ENCODE peak calls at places on chromosomes 5 and 9, in eight cellular contexts. Q is body of pancreas, F is GM06990, M is kidney epithelial cell, E is epithelial cell of proximal tubule, Y is endothelial cell of umbilical vein, U is psoas muscle, S is heart left ventricle. X is an unnamed sample.

GRCh38 chr9:93303806-93304573 is 120.1 kb downstream of the WNK2 start:
- DNase-seq in Q (peak), F (no peak), M (no peak), E (no peak), Y (no peak), U (peak), S (peak), X (no peak)

GRCh38 chr5:7410936-7411511 is 15.1 kb downstream of the ADCY2 start:
- DNase-seq in Q (no peak), F (no peak), M (no peak), E (no peak), Y (no peak), U (peak), S (no peak), X (no peak)

GRCh38 chr5:172351240-172351778 is 67.7 kb upstream of the UBTD2 start:
- DNase-seq in Q (peak), F (no peak), M (no peak), E (no peak), Y (no peak), U (no peak), S (no peak), X (no peak)

GRCh38 chr9:128123451-128124080 is 4.0 kb downstream of the PTGES2 start:
- DNase-seq in Q (peak), F (no peak), M (no peak), E (no peak), Y (no peak), U (peak), S (peak), X (no peak)

GRCh38 chr9:81225586-81225985 is 463.8 kb downstream of the TLE1 start:
- DNase-seq in Q (peak), F (no peak), M (no peak), E (no peak), Y (no peak), U (no peak), S (no peak), X (no peak)

GRCh38 chr5:35313296-35313695 is 83.0 kb upstream of the PRLR start:
- DNase-seq in Q (no peak), F (no peak), M (peak), E (peak), Y (no peak), U (no peak), S (no peak), X (peak)

GRCh38 chr5:175867587-175868347 is 3.6 kb upstream of the CPLX2 start:
- DNase-seq in Q (no peak), F (no peak), M (no peak), E (no peak), Y (no peak), U (no peak), S (no peak), X (no peak)

GRCh38 chr5:101024299-101024698 is 121.2 kb upstream of the ST8SIA4 start:
- DNase-seq in Q (no peak), F (no peak), M (no peak), E (no peak), Y (no peak), U (no peak), S (no peak), X (no peak)

GRCh38 chr5:171483453-171484177 is 64.2 kb downstream of the FGF18 start:
- DNase-seq in Q (peak), F (no peak), M (no peak), E (no peak), Y (no peak), U (peak), S (peak), X (peak)

GRCh38 chr5:179215576-179215975 is 129.7 kb downstream of the ADAMTS2 start:
- DNase-seq in Q (no peak), F (no peak), M (no peak), E (no peak), Y (no peak), U (no peak), S (no peak), X (no peak)

GRCh38 chr5:50873594-50874276 is 207.3 kb downstream of the PARP8 start:
- DNase-seq in Q (no peak), F (no peak), M (no peak), E (no peak), Y (no peak), U (no peak), S (no peak), X (no peak)

GRCh38 chr5:79621056-79621455 is 8.8 kb downstream of the TENT2 start:
- DNase-seq in Q (no peak), F (no peak), M (peak), E (peak), Y (no peak), U (no peak), S (no peak), X (peak)

GRCh38 chr9:134502261-134503211 is 139.1 kb upstream of the COL5A1 start:
- DNase-seq in Q (peak), F (no peak), M (peak), E (no peak), Y (peak), U (peak), S (peak), X (peak)

GRCh38 chr5:67090593-67090992 is 106.0 kb downstream of the CD180 start:
- DNase-seq in Q (no peak), F (no peak), M (no peak), E (no peak), Y (no peak), U (no peak), S (no peak), X (no peak)

GRCh38 chr5:77850536-77851228 is 74.5 kb upstream of the TBCA start:
- DNase-seq in Q (no peak), F (no peak), M (no peak), E (no peak), Y (no peak), U (no peak), S (no peak), X (no peak)

GRCh38 chr5:33891731-33892418 is at the start of gene ADAMTS12:
- DNase-seq in Q (peak), F (peak), M (no peak), E (no peak), Y (no peak), U (peak), S (peak), X (no peak)

GRCh38 chr9:22008662-22009562 is at the start of gene CDKN2B:
- DNase-seq in Q (peak), F (peak), M (peak), E (no peak), Y (peak), U (peak), S (peak), X (peak)

GRCh38 chr5:132770476-132771159 is 6.4 kb downstream of the SEPTIN8 start:
- DNase-seq in Q (no peak), F (no peak), M (no peak), E (no peak), Y (peak), U (no peak), S (no peak), X (no peak)

GRCh38 chr5:37206733-37207132 is 42.4 kb downstream of the CPLANE1 start:
- DNase-seq in Q (no peak), F (no peak), M (no peak), E (no peak), Y (no peak), U (no peak), S (no peak), X (no peak)

GRCh38 chr9:123406016-123406415 is 50.0 kb downstream of the CRB2 start:
- DNase-seq in Q (no peak), F (no peak), M (no peak), E (no peak), Y (no peak), U (no peak), S (no peak), X (no peak)

GRCh38 chr5:3339798-3340115 is 255.9 kb upstream of the IRX1 start:
- DNase-seq in Q (no peak), F (no peak), M (no peak), E (no peak), Y (no peak), U (no peak), S (peak), X (no peak)

GRCh38 chr5:119743927-119744326 is 114.6 kb downstream of the FAM170A start:
- DNase-seq in Q (peak), F (no peak), M (peak), E (peak), Y (no peak), U (no peak), S (no peak), X (no peak)

GRCh38 chr5:161077895-161078566 is 226.0 kb upstream of the ATP10B start:
- DNase-seq in Q (no peak), F (no peak), M (no peak), E (no peak), Y (no peak), U (no peak), S (no peak), X (no peak)

GRCh38 chr9:132699926-132700325 is 29.7 kb downstream of the GTF3C4 start:
- DNase-seq in Q (no peak), F (no peak), M (no peak), E (no peak), Y (peak), U (no peak), S (no peak), X (no peak)

GRCh38 chr9:132697230-132697629 is 27.0 kb downstream of the GTF3C4 start:
- DNase-seq in Q (no peak), F (no peak), M (no peak), E (no peak), Y (no peak), U (no peak), S (no peak), X (no peak)

GRCh38 chr9:132698989-132699388 is 28.7 kb downstream of the GTF3C4 start:
- DNase-seq in Q (peak), F (no peak), M (no peak), E (no peak), Y (peak), U (no peak), S (no peak), X (no peak)

DNA sequence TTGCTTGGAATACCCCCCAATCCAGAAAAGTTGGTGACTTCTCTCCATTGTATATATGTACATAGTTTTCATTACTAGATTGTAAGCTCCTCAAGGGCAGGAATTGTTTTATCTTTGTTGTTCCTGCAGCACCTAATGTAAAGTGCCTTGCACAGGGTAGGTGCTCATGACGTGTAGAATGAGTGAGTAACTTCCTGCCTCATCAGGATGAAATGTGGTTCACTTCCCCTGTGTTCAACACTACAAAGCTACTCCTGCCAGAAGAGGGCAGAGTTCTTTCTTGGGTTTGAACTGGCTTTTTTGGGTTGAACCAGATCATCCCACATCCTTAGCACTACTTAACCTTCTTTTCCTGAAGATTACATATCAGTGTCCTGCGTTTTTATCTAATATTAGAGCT is 23.9 kb downstream of the GTF3C4 start:
- DNase-seq in Q (no peak), F (no peak), M (no peak), E (no peak), Y (no peak), U (no peak), S (no peak), X (no peak)
- TF ChIP-seq CTCF in Q (no peak), F (no peak), M (no peak), E (peak), Y (no peak), U (no peak), S (no peak), X (no peak)

GRCh38 chr5:150791536-150791935 is 13.0 kb downstream of the SMIM3 start:
- DNase-seq in Q (no peak), F (no peak), M (no peak), E (no peak), Y (no peak), U (no peak), S (no peak), X (no peak)

GRCh38 chr5:150789943-150790611 is 11.5 kb downstream of the SMIM3 start:
- DNase-seq in Q (peak), F (peak), M (peak), E (peak), Y (peak), U (peak), S (no peak), X (peak)

GRCh38 chr5:150797384-150797783 is 18.8 kb downstream of the SMIM3 start:
- DNase-seq in Q (no peak), F (no peak), M (no peak), E (no peak), Y (no peak), U (no peak), S (no peak), X (no peak)

GRCh38 chr5:150789431-150789830 is 10.9 kb downstream of the SMIM3 start:
- DNase-seq in Q (no peak), F (no peak), M (no peak), E (no peak), Y (no peak), U (no peak), S (no peak), X (no peak)

GRCh38 chr5:150794927-150795326 is 16.4 kb downstream of the SMIM3 start:
- DNase-seq in Q (no peak), F (no peak), M (no peak), E (no peak), Y (no peak), U (no peak), S (no peak), X (no peak)
- H3K4me3 ChIP-seq in Q (no peak), F (no peak), M (no peak), E (no peak), Y (no peak), U (no peak), S (no peak), X (no peak)

GRCh38 chr5:173640166-173640804 is 23.8 kb upstream of the BOD1 start:
- DNase-seq in Q (no peak), F (no peak), M (no peak), E (no peak), Y (no peak), U (no peak), S (no peak), X (no peak)
- TF ChIP-seq CTCF in Q (peak), F (no peak), M (no peak), E (no peak), Y (no peak), U (no peak), S (no peak), X (no peak)

GRCh38 chr9:121819511-121820231 is 168.2 kb downstream of the DAB2IP start:
- DNase-seq in Q (no peak), F (no peak), M (no peak), E (no peak), Y (peak), U (no peak), S (peak), X (no peak)

GRCh38 chr9:121818016-121818661 is 166.7 kb downstream of the DAB2IP start:
- DNase-seq in Q (no peak), F (no peak), M (no peak), E (no peak), Y (no peak), U (no peak), S (peak), X (no peak)

GRCh38 chr9:121817476-121817875 is 166.0 kb downstream of the DAB2IP start:
- DNase-seq in Q (no peak), F (no peak), M (no peak), E (no peak), Y (no peak), U (no peak), S (peak), X (no peak)

GRCh38 chr9:121820286-121821005 is 169.0 kb downstream of the DAB2IP start:
- DNase-seq in Q (no peak), F (no peak), M (no peak), E (no peak), Y (no peak), U (no peak), S (peak), X (no peak)

GRCh38 chr9:121818841-121819430 is 167.5 kb downstream of the DAB2IP start:
- DNase-seq in Q (no peak), F (no peak), M (no peak), E (no peak), Y (no peak), U (no peak), S (peak), X (no peak)
- H3K4me3 ChIP-seq in Q (no peak), F (no peak), M (no peak), E (no peak), Y (no peak), U (no peak), S (no peak), X (no peak)

DNA sequence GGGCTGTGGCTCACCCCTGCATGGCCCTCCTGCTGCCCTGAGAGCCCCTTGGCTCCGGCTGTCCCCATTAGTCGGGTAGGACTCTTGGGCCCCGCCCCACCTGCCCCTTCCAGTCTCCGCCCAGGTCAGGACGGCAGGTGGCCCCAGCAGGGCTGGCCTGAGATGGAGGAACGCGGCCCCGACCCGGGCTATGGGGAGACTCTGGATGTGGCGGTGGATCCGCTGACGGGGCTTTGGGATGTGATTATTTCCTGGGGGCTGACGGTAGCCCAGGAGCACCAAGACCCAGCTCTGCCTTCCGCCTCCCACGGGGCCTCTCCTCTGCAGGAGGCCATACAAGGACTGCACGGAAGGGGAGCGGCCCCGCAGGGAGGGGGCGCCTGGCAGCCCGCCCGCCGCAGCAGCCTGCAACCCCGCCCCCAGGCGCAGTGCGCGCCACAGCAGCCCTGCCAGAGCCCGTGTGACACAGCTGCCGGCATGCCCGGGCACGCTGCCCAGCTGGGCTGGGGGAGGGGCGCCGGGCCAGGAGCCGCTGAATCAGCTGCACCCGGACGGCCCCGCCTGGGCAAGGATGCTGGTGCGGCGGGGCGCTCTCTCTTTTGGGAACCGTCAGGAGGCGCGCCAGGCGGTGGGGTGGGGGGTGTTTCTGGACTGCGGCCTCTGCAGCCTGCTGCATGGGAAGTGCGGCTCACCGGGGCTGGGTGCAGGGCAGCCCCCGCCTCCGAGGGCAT is 9.2 kb downstream of the TMEM250 start:
- DNase-seq in Q (peak), F (peak), M (peak), E (no peak), Y (peak), U (peak), S (peak), X (peak)
- TF ChIP-seq CTCF in Q (peak), F (no peak), M (no peak), E (no peak), Y (no peak), U (no peak), S (no peak), X (peak)

GRCh38 chr5:32713396-32714381 is 2.6 kb downstream of the NPR3 start:
- DNase-seq in Q (peak), F (peak), M (no peak), E (no peak), Y (no peak), U (peak), S (peak), X (no peak)

GRCh38 chr5:32710335-32710858 is 724 bp upstream of the NPR3 start:
- DNase-seq in Q (peak), F (peak), M (no peak), E (no peak), Y (peak), U (peak), S (peak), X (no peak)

GRCh38 chr5:32712463-32713395 is 1.6 kb downstream of the NPR3 start:
- DNase-seq in Q (no peak), F (peak), M (no peak), E (no peak), Y (no peak), U (no peak), S (no peak), X (no peak)

GRCh38 chr5:32710859-32711692 is at the start of gene NPR3:
- DNase-seq in Q (no peak), F (no peak), M (no peak), E (no peak), Y (no peak), U (peak), S (no peak), X (no peak)

DNA sequence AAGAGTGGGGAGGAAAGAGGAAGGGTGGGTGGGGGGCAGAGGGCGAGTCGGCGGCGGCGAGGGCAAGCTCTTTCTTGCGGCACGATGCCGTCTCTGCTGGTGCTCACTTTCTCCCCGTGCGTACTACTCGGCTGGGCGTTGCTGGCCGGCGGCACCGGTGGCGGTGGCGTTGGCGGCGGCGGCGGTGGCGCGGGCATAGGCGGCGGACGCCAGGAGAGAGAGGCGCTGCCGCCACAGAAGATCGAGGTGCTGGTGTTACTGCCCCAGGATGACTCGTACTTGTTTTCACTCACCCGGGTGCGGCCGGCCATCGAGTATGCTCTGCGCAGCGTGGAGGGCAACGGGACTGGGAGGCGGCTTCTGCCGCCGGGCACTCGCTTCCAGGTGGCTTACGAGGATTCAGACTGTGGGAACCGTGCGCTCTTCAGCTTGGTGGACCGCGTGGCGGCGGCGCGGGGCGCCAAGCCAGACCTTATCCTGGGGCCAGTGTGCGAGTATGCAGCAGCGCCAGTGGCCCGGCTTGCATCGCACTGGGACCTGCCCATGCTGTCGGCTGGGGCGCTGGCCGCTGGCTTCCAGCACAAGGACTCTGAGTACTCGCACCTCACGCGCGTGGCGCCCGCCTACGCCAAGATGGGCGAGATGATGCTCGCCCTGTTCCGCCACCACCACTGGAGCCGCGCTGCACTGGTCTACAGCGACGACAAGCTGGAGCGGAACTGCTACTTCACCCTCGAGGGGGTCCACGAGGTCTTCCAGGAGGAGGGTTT is 757 bp downstream of the NPR3 start:
- DNase-seq in Q (peak), F (peak), M (no peak), E (no peak), Y (peak), U (peak), S (no peak), X (no peak)
- H3K4me3 ChIP-seq in Q (no peak), F (no peak), M (peak), E (peak), Y (peak), U (peak), S (peak), X (peak)

GRCh38 chr9:129867138-129868032 is 32.1 kb downstream of the USP20 start:
- DNase-seq in Q (no peak), F (no peak), M (no peak), E (no peak), Y (no peak), U (no peak), S (no peak), X (no peak)
- TF ChIP-seq CTCF in Q (no peak), F (peak), M (no peak), E (no peak), Y (no peak), U (no peak), S (no peak), X (no peak)

GRCh38 chr5:96199713-96200183 is 233.3 kb downstream of the PCSK1 start:
- DNase-seq in Q (no peak), F (no peak), M (no peak), E (no peak), Y (no peak), U (no peak), S (no peak), X (no peak)
- H3K4me3 ChIP-seq in Q (no peak), F (no peak), M (no peak), E (peak), Y (no peak), U (no peak), S (no peak), X (no peak)

DNA sequence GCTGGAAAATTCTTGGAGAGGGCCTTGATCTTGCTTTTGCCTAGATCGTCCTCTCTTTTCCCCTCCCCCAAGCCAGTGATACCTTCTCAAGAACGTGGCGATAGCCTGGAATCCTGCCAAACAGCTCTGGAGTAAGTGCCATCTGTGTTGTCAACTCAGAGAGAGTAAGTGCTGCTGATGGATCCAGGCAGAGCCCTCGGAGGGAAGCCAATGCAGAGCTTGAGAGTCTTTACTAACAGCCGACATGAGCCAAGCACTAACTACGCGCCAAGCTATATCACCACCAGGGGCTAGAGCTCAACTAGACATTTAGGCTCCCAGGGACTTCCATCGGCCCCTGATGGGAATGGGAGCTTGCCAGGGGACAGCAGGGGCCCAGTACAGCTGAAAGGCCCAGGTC is 17.6 kb downstream of the RAPGEF1 start:
- DNase-seq in Q (no peak), F (no peak), M (no peak), E (no peak), Y (no peak), U (no peak), S (no peak), X (no peak)
- TF ChIP-seq CTCF in Q (no peak), F (no peak), M (no peak), E (peak), Y (no peak), U (no peak), S (no peak), X (peak)

X was measured in astrocyte of the cerebellum.